ENCODE peak calls at places on chromosomes 16 and 17, in five cellular contexts. E is fibroblast of pulmonary artery, J is fibroblast of the conjunctiva, K is colonic mucosa, M is iPS DF 6.9. C is an unnamed sample.

GRCh38 chr17:76026714-76027158 is 370 bp downstream of the EVPL start:
- DNase-seq in E (no peak), J (no peak), K (no peak), M (no peak), C (no peak)

GRCh38 chr16:77541131-77541530 is 106.3 kb upstream of the ADAMTS18 start:
- DNase-seq in E (no peak), J (no peak), K (no peak), M (no peak), C (no peak)

GRCh38 chr16:349211-349610 is 3.3 kb downstream of the AXIN1 start:
- DNase-seq in E (no peak), J (no peak), K (no peak), M (no peak), C (no peak)

GRCh38 chr17:30788918-30789317 is 35.6 kb downstream of the CRLF3 start:
- DNase-seq in E (no peak), J (no peak), K (no peak), M (no peak), C (no peak)

GRCh38 chr17:50696365-50696879 is 11.3 kb downstream of the ANKRD40 start:
- DNase-seq in E (no peak), J (no peak), K (no peak), M (no peak), C (no peak)

GRCh38 chr17:35892091-35892637 is 12.0 kb upstream of the CCL5 start:
- DNase-seq in E (peak; percentile 56), J (no peak), K (no peak), M (no peak), C (peak; percentile 13)

GRCh38 chr17:9670596-9670995 is 25.3 kb downstream of the USP43 start:
- DNase-seq in E (no peak), J (no peak), K (no peak), M (no peak), C (no peak)

GRCh38 chr17:1299729-1300579 is 20.5 kb downstream of the TRARG1 start:
- DNase-seq in E (no peak), J (no peak), K (no peak), M (no peak), C (no peak)

GRCh38 chr17:29620271-29620670 is 2.4 kb downstream of the CORO6 start:
- DNase-seq in E (no peak), J (no peak), K (no peak), M (no peak), C (no peak)

GRCh38 chr16:85440744-85441143 is 172.4 kb upstream of the GSE1 start:
- DNase-seq in E (no peak), J (no peak), K (no peak), M (no peak), C (no peak)

GRCh38 chr16:80319181-80319580 is 221.6 kb upstream of the DYNLRB2 start:
- DNase-seq in E (no peak), J (no peak), K (no peak), M (no peak), C (no peak)

GRCh38 chr17:34156741-34157589 is 98.1 kb upstream of the CCL2 start:
- DNase-seq in E (no peak), J (no peak), K (no peak), M (no peak), C (no peak)

GRCh38 chr17:29565643-29566472 is 979 bp downstream of the ABHD15 start:
- DNase-seq in E (no peak), J (no peak), K (peak; percentile 61), M (no peak), C (no peak)

GRCh38 chr17:38797828-38798227 is 1.5 kb downstream of the PIP4K2B start:
- DNase-seq in E (no peak), J (no peak), K (no peak), M (no peak), C (no peak)

GRCh38 chr17:4980644-4981216 is 6.7 kb downstream of the CAMTA2 start:
- DNase-seq in E (peak; percentile 71), J (no peak), K (peak; percentile 56), M (no peak), C (peak; percentile 53)

GRCh38 chr17:45132569-45133463 is 501 bp upstream of the PLCD3 start:
- DNase-seq in E (peak; percentile 81), J (peak; percentile 56), K (peak; percentile 85), M (no peak), C (peak; percentile 63)

GRCh38 chr17:38357488-38358123 is 6.0 kb downstream of the SOCS7 start:
- DNase-seq in E (no peak), J (no peak), K (no peak), M (no peak), C (no peak)

GRCh38 chr17:41580651-41581365 is 5.9 kb downstream of the KRT14 start:
- DNase-seq in E (no peak), J (no peak), K (no peak), M (no peak), C (no peak)

GRCh38 chr17:7636192-7636591 is 6.3 kb downstream of the SHBG start:
- DNase-seq in E (no peak), J (no peak), K (no peak), M (no peak), C (no peak)

GRCh38 chr17:21213491-21214014 is 408 bp downstream of the TMEM11 start:
- DNase-seq in E (peak; percentile 27), J (no peak), K (no peak), M (no peak), C (peak; percentile 48)

GRCh38 chr17:59074494-59074893 is 32.2 kb downstream of the TRIM37 start:
- DNase-seq in E (peak; percentile 82), J (no peak), K (no peak), M (no peak), C (no peak)

GRCh38 chr16:56345406-56346050 is 79.8 kb downstream of the AMFR start:
- DNase-seq in E (no peak), J (no peak), K (no peak), M (no peak), C (no peak)

GRCh38 chr16:66161942-66162341 is 204.5 kb upstream of the CDH5 start:
- DNase-seq in E (no peak), J (no peak), K (no peak), M (no peak), C (no peak)

GRCh38 chr17:63571632-63572310 is 21.5 kb downstream of the DCAF7 start:
- DNase-seq in E (peak; percentile 76), J (no peak), K (no peak), M (no peak), C (no peak)

C was measured in GDM1.